ENCODE peak calls at places on chromosomes 5 and 9, in five cellular contexts. C, U, Z, R and E are unnamed samples.
A peak's percentile ranks its signal among the peaks of the same experiment; 100 is the strongest.

GRCh38 chr9:115291841-115292240 is 173.9 kb upstream of the TNC start:
- DNase-seq in C (peak; percentile 69), U (no peak), Z (no peak), R (no peak), E (peak; percentile 63)

GRCh38 chr9:81492710-81493447 is 196.5 kb downstream of the TLE1 start:
- DNase-seq in C (peak; percentile 98), U (peak; percentile 78), Z (no peak), R (no peak), E (peak; percentile 97)

GRCh38 chr5:160500776-160501175 is 79.1 kb downstream of the PTTG1 start:
- DNase-seq in C (no peak), U (no peak), Z (no peak), R (no peak), E (no peak)

GRCh38 chr5:36728697-36729543 is 122.5 kb downstream of the SLC1A3 start:
- DNase-seq in C (peak; percentile 76), U (peak; percentile 31), Z (peak; percentile 66), R (peak; percentile 39), E (peak; percentile 67)

GRCh38 chr5:10199700-10200099 is 50.0 kb downstream of the ATPSCKMT start:
- DNase-seq in C (no peak), U (peak; percentile 37), Z (no peak), R (no peak), E (peak; percentile 73)

GRCh38 chr5:676699-677076 is 16.5 kb downstream of the TPPP start:
- DNase-seq in C (no peak), U (no peak), Z (no peak), R (no peak), E (no peak)

GRCh38 chr9:122941560-122942234 is 877 bp downstream of the RABGAP1 start:
- DNase-seq in C (peak; percentile 66), U (peak; percentile 26), Z (peak; percentile 21), R (peak; percentile 6), E (peak; percentile 73)

GRCh38 chr5:97528941-97529340 is 345.9 kb upstream of the RIOK2 start:
- DNase-seq in C (peak; percentile 22), U (no peak), Z (no peak), R (no peak), E (peak; percentile 70)

GRCh38 chr9:96156151-96156550 is 145.8 kb downstream of the HSD17B3 start:
- DNase-seq in C (no peak), U (no peak), Z (no peak), R (no peak), E (no peak)

GRCh38 chr5:8842906-8843590 is 702.8 kb downstream of the SEMA5A start:
- DNase-seq in C (peak; percentile 76), U (no peak), Z (peak; percentile 20), R (no peak), E (peak; percentile 73)

GRCh38 chr9:6247266-6247665 is 31.7 kb downstream of the IL33 start:
- DNase-seq in C (peak; percentile 78), U (no peak), Z (no peak), R (no peak), E (no peak)

GRCh38 chr5:82058710-82059109 is 86.9 kb downstream of the ATG10 start:
- DNase-seq in C (no peak), U (no peak), Z (no peak), R (no peak), E (no peak)

GRCh38 chr9:24036459-24036858 is 210.4 kb upstream of the ELAVL2 start:
- DNase-seq in C (no peak), U (no peak), Z (no peak), R (no peak), E (no peak)

GRCh38 chr5:85452322-85453025 is 1067.8 kb upstream of the EDIL3 start:
- DNase-seq in C (peak; percentile 32), U (no peak), Z (no peak), R (no peak), E (no peak)

GRCh38 chr5:177403194-177403825 is 2.8 kb upstream of the PFN3 start:
- DNase-seq in C (peak; percentile 42), U (no peak), Z (peak; percentile 40), R (peak; percentile 71), E (peak; percentile 37)

GRCh38 chr9:97376902-97377301 is 35.0 kb upstream of the TDRD7 start:
- DNase-seq in C (no peak), U (no peak), Z (no peak), R (no peak), E (no peak)

GRCh38 chr5:170522211-170523128 is 18.6 kb downstream of the KCNIP1 start:
- DNase-seq in C (peak; percentile 96), U (peak; percentile 34), Z (no peak), R (no peak), E (peak; percentile 74)

GRCh38 chr9:70255521-70255920 is 3.3 kb upstream of the SMC5 start:
- DNase-seq in C (no peak), U (no peak), Z (no peak), R (no peak), E (peak; percentile 53)